ENCODE peak calls at places on chromosomes 12 and 14, in six cellular contexts. One of them, this sample, is unnamed.

GRCh38 chr12:25051583-25052190 is 102.8 kb upstream of the BCAT1 start:
- DNase-seq in naive thymus-derived CD4-positive, alpha-beta T cell: peak; percentile 78
- DNase-seq in aorta: no peak
- DNase-seq in pancreas: no peak
- DNase-seq in right lobe of liver: no peak
- DNase-seq in psoas muscle: no peak
- DNase-seq in this sample: no peak

GRCh38 chr12:49187184-49187583 is 1.7 kb downstream of the TUBA1A start:
- DNase-seq in naive thymus-derived CD4-positive, alpha-beta T cell: peak; percentile 11
- DNase-seq in aorta: no peak
- DNase-seq in pancreas: no peak
- DNase-seq in right lobe of liver: no peak
- DNase-seq in psoas muscle: peak; percentile 54
- DNase-seq in this sample: no peak

GRCh38 chr12:85804663-85805062 is 31.5 kb downstream of the RASSF9 start:
- DNase-seq in naive thymus-derived CD4-positive, alpha-beta T cell: no peak
- DNase-seq in aorta: no peak
- DNase-seq in pancreas: no peak
- DNase-seq in right lobe of liver: no peak
- DNase-seq in psoas muscle: no peak
- DNase-seq in this sample: no peak

GRCh38 chr12:127257366-127257935 is 1009.5 kb upstream of the TMEM132C start:
- DNase-seq in naive thymus-derived CD4-positive, alpha-beta T cell: no peak
- DNase-seq in aorta: no peak
- DNase-seq in pancreas: no peak
- DNase-seq in right lobe of liver: no peak
- DNase-seq in psoas muscle: no peak
- DNase-seq in this sample: no peak

GRCh38 chr12:132807295-132808222 is 21.1 kb downstream of the GOLGA3 start:
- DNase-seq in naive thymus-derived CD4-positive, alpha-beta T cell: no peak
- DNase-seq in aorta: no peak
- DNase-seq in pancreas: peak; percentile 13
- DNase-seq in right lobe of liver: no peak
- DNase-seq in psoas muscle: no peak
- DNase-seq in this sample: no peak

GRCh38 chr14:35336171-35337073 is 44.2 kb downstream of the PSMA6 start:
- DNase-seq in naive thymus-derived CD4-positive, alpha-beta T cell: no peak
- DNase-seq in aorta: peak; percentile 94
- DNase-seq in pancreas: peak; percentile 87
- DNase-seq in right lobe of liver: peak; percentile 98
- DNase-seq in psoas muscle: peak; percentile 94
- DNase-seq in this sample: peak; percentile 94

GRCh38 chr12:125140918-125141573 is 75.8 kb downstream of the AACS start:
- DNase-seq in naive thymus-derived CD4-positive, alpha-beta T cell: no peak
- DNase-seq in aorta: no peak
- DNase-seq in pancreas: no peak
- DNase-seq in right lobe of liver: no peak
- DNase-seq in psoas muscle: no peak
- DNase-seq in this sample: no peak

GRCh38 chr14:75718199-75718598 is 57.2 kb downstream of the TTLL5 start:
- DNase-seq in naive thymus-derived CD4-positive, alpha-beta T cell: no peak
- DNase-seq in aorta: no peak
- DNase-seq in pancreas: no peak
- DNase-seq in right lobe of liver: no peak
- DNase-seq in psoas muscle: no peak
- DNase-seq in this sample: no peak

GRCh38 chr12:8867786-8868185 is 45.4 kb downstream of the A2ML1 start:
- DNase-seq in naive thymus-derived CD4-positive, alpha-beta T cell: no peak
- DNase-seq in aorta: no peak
- DNase-seq in pancreas: no peak
- DNase-seq in right lobe of liver: no peak
- DNase-seq in psoas muscle: no peak
- DNase-seq in this sample: no peak

GRCh38 chr12:128734391-128734790 is 89.4 kb downstream of the SLC15A4 start:
- DNase-seq in naive thymus-derived CD4-positive, alpha-beta T cell: no peak
- DNase-seq in aorta: no peak
- DNase-seq in pancreas: no peak
- DNase-seq in right lobe of liver: no peak
- DNase-seq in psoas muscle: no peak
- DNase-seq in this sample: no peak

GRCh38 chr12:18898469-18898868 is 160.6 kb downstream of the CAPZA3 start:
- DNase-seq in naive thymus-derived CD4-positive, alpha-beta T cell: no peak
- DNase-seq in aorta: no peak
- DNase-seq in pancreas: no peak
- DNase-seq in right lobe of liver: no peak
- DNase-seq in psoas muscle: no peak
- DNase-seq in this sample: no peak

GRCh38 chr14:74800780-74801179 is 37.7 kb downstream of the YLPM1 start:
- DNase-seq in naive thymus-derived CD4-positive, alpha-beta T cell: no peak
- DNase-seq in aorta: no peak
- DNase-seq in pancreas: no peak
- DNase-seq in right lobe of liver: no peak
- DNase-seq in psoas muscle: no peak
- DNase-seq in this sample: no peak

GRCh38 chr14:34650786-34651584 is 21.0 kb upstream of the SNX6 start:
- DNase-seq in naive thymus-derived CD4-positive, alpha-beta T cell: no peak
- DNase-seq in aorta: no peak
- DNase-seq in pancreas: no peak
- DNase-seq in right lobe of liver: no peak
- DNase-seq in psoas muscle: no peak
- DNase-seq in this sample: no peak

GRCh38 chr14:105473677-105474477 is 744 bp upstream of the CRIP2 start:
- DNase-seq in naive thymus-derived CD4-positive, alpha-beta T cell: peak; percentile 58
- DNase-seq in aorta: peak; percentile 99
- DNase-seq in pancreas: peak; percentile 96
- DNase-seq in right lobe of liver: peak; percentile 87
- DNase-seq in psoas muscle: peak; percentile 90
- DNase-seq in this sample: peak; percentile 98

GRCh38 chr12:130965214-130965613 is 11.5 kb downstream of the ADGRD1 start:
- DNase-seq in naive thymus-derived CD4-positive, alpha-beta T cell: no peak
- DNase-seq in aorta: no peak
- DNase-seq in pancreas: no peak
- DNase-seq in right lobe of liver: no peak
- DNase-seq in psoas muscle: no peak
- DNase-seq in this sample: no peak

GRCh38 chr12:57099062-57099714 is 10.3 kb downstream of the NAB2 start:
- DNase-seq in naive thymus-derived CD4-positive, alpha-beta T cell: no peak
- DNase-seq in aorta: peak; percentile 52
- DNase-seq in pancreas: no peak
- DNase-seq in right lobe of liver: no peak
- DNase-seq in psoas muscle: no peak
- DNase-seq in this sample: no peak
- H3K27ac ChIP-seq in naive thymus-derived CD4-positive, alpha-beta T cell: peak overlapping the region; percentile 34
- H3K27ac ChIP-seq in aorta: no peak overlapping the region
- H3K27ac ChIP-seq in pancreas: no peak overlapping the region
- H3K27ac ChIP-seq in right lobe of liver: no peak overlapping the region
- H3K27ac ChIP-seq in psoas muscle: no peak overlapping the region
- H3K27ac ChIP-seq in this sample: no peak overlapping the region

DNA sequence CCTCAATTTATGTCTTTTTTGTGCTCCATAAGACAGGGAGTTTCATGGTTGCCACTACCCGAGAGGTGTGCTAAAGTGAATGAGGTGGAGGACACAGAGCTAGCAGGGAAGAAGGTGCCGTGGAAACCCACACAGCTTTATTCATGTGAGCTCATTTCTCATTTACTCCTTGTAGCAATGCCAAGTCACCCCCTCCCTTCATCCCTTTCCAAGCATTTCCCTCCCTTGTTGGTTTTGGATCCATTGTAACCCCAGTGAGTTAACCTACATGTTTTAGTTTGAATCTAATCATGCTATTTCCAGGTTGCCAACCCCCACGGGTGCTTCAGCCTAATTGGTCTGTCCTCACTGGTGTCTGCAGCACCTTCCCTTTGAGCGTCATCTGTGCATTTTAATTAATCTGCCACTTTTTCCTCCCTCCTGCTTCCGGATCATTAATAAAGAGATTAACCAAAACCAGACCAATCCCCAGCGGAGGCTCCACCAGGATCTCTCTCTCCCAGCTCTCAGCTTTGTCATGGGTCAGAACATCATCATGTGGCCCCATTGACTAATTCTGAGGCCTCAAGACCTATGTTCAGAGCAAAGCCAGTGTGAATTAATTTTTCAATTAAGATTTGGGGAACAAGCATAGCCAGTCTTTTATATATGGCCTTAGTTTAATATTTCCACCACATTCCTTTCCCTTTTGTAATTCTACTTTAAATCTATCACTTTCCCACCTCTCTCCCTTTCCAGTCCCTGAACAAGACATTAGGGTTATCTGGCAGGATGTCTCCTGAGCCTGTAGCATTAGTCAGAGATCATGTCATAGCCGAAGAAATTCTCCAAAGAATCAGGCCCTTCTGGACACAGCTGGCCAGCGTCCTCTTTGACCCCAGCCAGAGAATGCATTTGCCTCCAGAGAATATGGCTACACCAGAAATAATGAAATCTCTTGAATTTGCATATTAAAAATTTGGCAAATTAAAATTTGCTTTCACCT is 56.4 kb downstream of the NTF3 start:
- DNase-seq in naive thymus-derived CD4-positive, alpha-beta T cell: no peak
- DNase-seq in aorta: no peak
- DNase-seq in pancreas: no peak
- DNase-seq in right lobe of liver: no peak
- DNase-seq in psoas muscle: no peak
- DNase-seq in this sample: no peak
- H3K27me3 ChIP-seq in naive thymus-derived CD4-positive, alpha-beta T cell: no peaks in the 10 kb centered on the region
- H3K27me3 ChIP-seq in aorta: no peaks in the 10 kb centered on the region
- H3K27me3 ChIP-seq in pancreas: no peaks in the 10 kb centered on the region
- H3K27me3 ChIP-seq in right lobe of liver: no peaks in the 10 kb centered on the region
- H3K27me3 ChIP-seq in psoas muscle: no peaks in the 10 kb centered on the region
- H3K27me3 ChIP-seq in this sample: no peaks in the 10 kb centered on the region

GRCh38 chr12:118187746-118188390 is 51.9 kb downstream of the PEBP1 start:
- DNase-seq in naive thymus-derived CD4-positive, alpha-beta T cell: no peak
- DNase-seq in aorta: no peak
- DNase-seq in pancreas: no peak
- DNase-seq in right lobe of liver: no peak
- DNase-seq in psoas muscle: no peak
- DNase-seq in this sample: no peak
- H3K4me3 ChIP-seq in naive thymus-derived CD4-positive, alpha-beta T cell: no peak overlapping the region
- H3K4me3 ChIP-seq in aorta: no peak overlapping the region
- H3K4me3 ChIP-seq in pancreas: no peak overlapping the region
- H3K4me3 ChIP-seq in right lobe of liver: no peak overlapping the region
- H3K4me3 ChIP-seq in psoas muscle: peak overlapping the region; percentile 62
- H3K4me3 ChIP-seq in this sample: peak overlapping the region; percentile 54

GRCh38 chr12:56518570-56518969 is 3.0 kb upstream of the RBMS2 start:
- DNase-seq in naive thymus-derived CD4-positive, alpha-beta T cell: no peak
- DNase-seq in aorta: no peak
- DNase-seq in pancreas: no peak
- DNase-seq in right lobe of liver: no peak
- DNase-seq in psoas muscle: no peak
- DNase-seq in this sample: no peak
- H3K27ac ChIP-seq in naive thymus-derived CD4-positive, alpha-beta T cell: no peak overlapping the region
- H3K27ac ChIP-seq in aorta: no peak overlapping the region
- H3K27ac ChIP-seq in pancreas: no peak overlapping the region
- H3K27ac ChIP-seq in right lobe of liver: no peak overlapping the region
- H3K27ac ChIP-seq in psoas muscle: no peak overlapping the region
- H3K27ac ChIP-seq in this sample: no peak overlapping the region

DNA sequence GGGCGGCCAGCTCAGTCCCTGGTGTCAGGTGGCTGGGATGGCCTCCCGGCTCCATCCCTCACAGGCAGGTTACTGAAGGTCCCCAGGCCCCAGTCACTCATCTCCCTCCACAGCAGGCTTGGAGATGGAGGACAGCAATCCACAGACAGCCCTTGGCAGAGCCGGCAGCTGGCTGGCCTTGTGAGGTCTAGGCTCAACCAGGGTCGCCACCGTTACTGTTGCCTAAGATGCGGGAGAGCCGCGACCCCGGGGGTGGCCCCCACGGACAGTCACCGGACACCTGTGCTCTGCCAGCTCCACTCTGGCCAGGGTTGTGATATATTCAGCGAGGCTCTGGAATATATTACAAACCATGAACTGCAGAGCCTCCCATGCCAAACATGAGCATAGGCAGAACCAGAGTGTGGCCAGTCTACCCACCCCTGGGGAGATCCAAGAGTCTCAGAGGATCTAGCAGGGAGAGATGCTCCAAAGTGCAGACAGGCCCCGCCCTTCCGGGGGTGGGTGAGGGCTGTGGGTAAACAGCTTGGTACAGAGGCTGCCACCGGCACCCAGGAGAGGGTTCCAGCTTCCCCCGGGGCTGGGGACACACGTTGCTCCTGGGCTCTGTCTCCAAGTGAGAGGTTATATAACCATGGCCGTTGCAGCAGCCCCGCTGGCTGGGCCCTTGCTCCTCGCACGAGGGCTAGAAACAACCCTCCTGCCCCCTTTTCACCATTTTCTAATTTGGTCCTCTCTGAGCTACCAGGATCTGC is 55.9 kb upstream of the DIO3 start:
- DNase-seq in naive thymus-derived CD4-positive, alpha-beta T cell: no peak
- DNase-seq in aorta: peak; percentile 64
- DNase-seq in pancreas: peak; percentile 52
- DNase-seq in right lobe of liver: peak; percentile 64
- DNase-seq in psoas muscle: peak; percentile 27
- DNase-seq in this sample: no peak
- H3K27me3 ChIP-seq in naive thymus-derived CD4-positive, alpha-beta T cell: no peaks in the 10 kb centered on the region
- H3K27me3 ChIP-seq in aorta: no peaks in the 10 kb centered on the region
- H3K27me3 ChIP-seq in pancreas: no peaks in the 10 kb centered on the region
- H3K27me3 ChIP-seq in right lobe of liver: no peaks in the 10 kb centered on the region
- H3K27me3 ChIP-seq in psoas muscle: no peaks in the 10 kb centered on the region
- H3K27me3 ChIP-seq in this sample: peaks cover 6% of the 10 kb centered on the region

GRCh38 chr14:99628832-99629618 is 15.9 kb upstream of the HHIPL1 start:
- DNase-seq in naive thymus-derived CD4-positive, alpha-beta T cell: peak; percentile 43
- DNase-seq in aorta: peak; percentile 90
- DNase-seq in pancreas: peak; percentile 94
- DNase-seq in right lobe of liver: peak; percentile 84
- DNase-seq in psoas muscle: peak; percentile 87
- DNase-seq in this sample: peak; percentile 78
- H3K4me3 ChIP-seq in naive thymus-derived CD4-positive, alpha-beta T cell: no peak overlapping the region
- H3K4me3 ChIP-seq in aorta: no peak overlapping the region
- H3K4me3 ChIP-seq in pancreas: no peak overlapping the region
- H3K4me3 ChIP-seq in right lobe of liver: no peak overlapping the region
- H3K4me3 ChIP-seq in psoas muscle: no peak overlapping the region
- H3K4me3 ChIP-seq in this sample: no peak overlapping the region

GRCh38 chr12:31991815-31992214 is 32.6 kb downstream of the RESF1 start:
- DNase-seq in naive thymus-derived CD4-positive, alpha-beta T cell: no peak
- DNase-seq in aorta: no peak
- DNase-seq in pancreas: no peak
- DNase-seq in right lobe of liver: no peak
- DNase-seq in psoas muscle: no peak
- DNase-seq in this sample: no peak

GRCh38 chr12:31989571-31989970 is 30.4 kb downstream of the RESF1 start:
- DNase-seq in naive thymus-derived CD4-positive, alpha-beta T cell: no peak
- DNase-seq in aorta: no peak
- DNase-seq in pancreas: no peak
- DNase-seq in right lobe of liver: no peak
- DNase-seq in psoas muscle: no peak
- DNase-seq in this sample: no peak

GRCh38 chr12:31989987-31990386 is 30.8 kb downstream of the RESF1 start:
- DNase-seq in naive thymus-derived CD4-positive, alpha-beta T cell: no peak
- DNase-seq in aorta: no peak
- DNase-seq in pancreas: no peak
- DNase-seq in right lobe of liver: no peak
- DNase-seq in psoas muscle: no peak
- DNase-seq in this sample: no peak

GRCh38 chr12:31985832-31986231 is 26.6 kb downstream of the RESF1 start:
- DNase-seq in naive thymus-derived CD4-positive, alpha-beta T cell: no peak
- DNase-seq in aorta: no peak
- DNase-seq in pancreas: no peak
- DNase-seq in right lobe of liver: no peak
- DNase-seq in psoas muscle: no peak
- DNase-seq in this sample: no peak

DNA sequence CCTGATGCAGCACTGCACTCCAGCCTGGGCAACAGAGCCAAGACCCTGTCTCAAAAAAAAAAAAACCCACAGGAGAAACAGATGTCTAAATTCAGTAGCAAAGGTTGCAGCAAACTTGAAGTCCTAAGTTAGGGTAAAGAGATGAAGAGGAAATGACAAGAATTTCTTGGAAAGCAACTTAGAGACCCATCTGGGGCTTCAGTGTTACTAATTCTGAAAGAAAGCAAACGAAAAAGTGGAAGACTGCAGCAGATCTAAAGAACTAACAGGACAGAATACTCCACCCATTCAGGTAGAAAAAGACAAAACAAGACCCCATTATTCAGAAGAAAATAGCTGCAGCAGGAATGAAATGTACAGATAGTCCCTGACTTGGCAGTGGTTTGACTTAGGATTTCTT is 31.9 kb downstream of the RESF1 start:
- DNase-seq in naive thymus-derived CD4-positive, alpha-beta T cell: no peak
- DNase-seq in aorta: no peak
- DNase-seq in pancreas: no peak
- DNase-seq in right lobe of liver: no peak
- DNase-seq in psoas muscle: no peak
- DNase-seq in this sample: no peak
- H3K27ac ChIP-seq in naive thymus-derived CD4-positive, alpha-beta T cell: no peak overlapping the region
- H3K27ac ChIP-seq in aorta: no peak overlapping the region
- H3K27ac ChIP-seq in pancreas: no peak overlapping the region
- H3K27ac ChIP-seq in right lobe of liver: no peak overlapping the region
- H3K27ac ChIP-seq in psoas muscle: no peak overlapping the region
- H3K27ac ChIP-seq in this sample: no peak overlapping the region

This sample was measured in heart left ventricle.